ENCODE peak calls at places on chromosome 1, in five cellular contexts. Z is CD8-positive, alpha-beta memory T cell; N is tibial artery; C is SJSA1; E is hepatocyte. V is an unnamed sample.

GRCh38 chr1:68495968-68496679 is 758 bp downstream of the DEPDC1 start:
- DNase-seq in Z (no peak), E (no peak), C (no peak), N (no peak), V (no peak)

GRCh38 chr1:183318433-183318832 is 99.7 kb downstream of the NMNAT2 start:
- DNase-seq in N (peak), Z (no peak), E (peak), C (peak), V (peak)

GRCh38 chr1:227378876-227379554 is 60.7 kb upstream of the CDC42BPA start:
- DNase-seq in Z (no peak), E (no peak), C (no peak), N (no peak), V (no peak)

GRCh38 chr1:7610936-7611335 is 160.2 kb upstream of the VAMP3 start:
- DNase-seq in C (no peak), Z (no peak), N (peak), E (no peak), V (no peak)

GRCh38 chr1:155801149-155801548 is 55.9 kb downstream of the GON4L start:
- DNase-seq in E (no peak), Z (no peak), C (no peak), N (no peak), V (no peak)

GRCh38 chr1:228063251-228064191 is 19.0 kb upstream of the ARF1 start:
- DNase-seq in N (no peak), C (no peak), E (no peak), Z (no peak), V (no peak)

GRCh38 chr1:66559517-66559916 is 25.6 kb downstream of the SGIP1 start:
- DNase-seq in C (no peak), Z (no peak), E (no peak), N (no peak), V (no peak)

GRCh38 chr1:150404465-150404864 is 40.5 kb downstream of the RPRD2 start:
- DNase-seq in Z (no peak), C (no peak), E (no peak), N (no peak), V (no peak)

GRCh38 chr1:229254910-229255541 is 15.9 kb upstream of the RAB4A start:
- DNase-seq in C (no peak), N (no peak), Z (no peak), E (peak), V (peak)

GRCh38 chr1:196680107-196680506 is 28.3 kb downstream of the CFH start:
- DNase-seq in E (no peak), N (no peak), Z (no peak), C (no peak), V (no peak)

GRCh38 chr1:41504126-41505035 is 19.9 kb upstream of the EDN2 start:
- DNase-seq in E (peak), N (no peak), C (no peak), Z (no peak), V (peak)

GRCh38 chr1:78678324-78678723 is 28.7 kb downstream of the IFI44 start:
- DNase-seq in C (no peak), E (no peak), Z (no peak), N (no peak), V (no peak)

GRCh38 chr1:42183210-42183609 is 18.7 kb upstream of the GUCA2A start:
- DNase-seq in N (no peak), Z (no peak), C (no peak), E (no peak), V (no peak)

GRCh38 chr1:43282220-43283195 is 2.9 kb downstream of the C1orf210 start:
- DNase-seq in C (no peak), N (no peak), E (no peak), Z (no peak), V (peak)

GRCh38 chr1:65279092-65279448 is 30.3 kb upstream of the DNAJC6 start:
- DNase-seq in C (no peak), Z (no peak), N (no peak), E (no peak), V (peak)

GRCh38 chr1:9960705-9961562 is 17.7 kb downstream of the NMNAT1 start:
- DNase-seq in E (no peak), Z (no peak), N (no peak), C (no peak), V (peak)

GRCh38 chr1:54278941-54279422 is 79.0 kb downstream of the MRPL37 start:
- DNase-seq in N (peak), C (peak), Z (no peak), E (no peak), V (no peak)

GRCh38 chr1:35047188-35047858 is 15.6 kb upstream of the ZMYM6 start:
- DNase-seq in E (no peak), C (peak), Z (no peak), N (no peak), V (no peak)

GRCh38 chr1:37473431-37474050 is 839 bp upstream of the ZC3H12A start:
- DNase-seq in C (no peak), Z (peak), N (no peak), E (peak), V (no peak)

GRCh38 chr1:3762873-3763228 is 9.7 kb upstream of the SMIM1 start:
- DNase-seq in Z (no peak), C (no peak), N (no peak), E (no peak), V (no peak)

GRCh38 chr1:207241164-207241934 is 80.1 kb upstream of the CD55 start:
- DNase-seq in N (no peak), C (no peak), E (peak), Z (no peak), V (peak)

GRCh38 chr1:116433283-116434257 is 60.5 kb downstream of the ATP1A1 start:
- DNase-seq in N (no peak), Z (no peak), C (no peak), E (no peak), V (no peak)

GRCh38 chr1:169487561-169487960 is 1.8 kb upstream of the SLC19A2 start:
- DNase-seq in E (no peak), Z (no peak), N (no peak), C (no peak), V (no peak)

GRCh38 chr1:169486281-169486904 is 649 bp upstream of the SLC19A2 start:
- DNase-seq in E (peak), C (no peak), N (no peak), Z (no peak), V (no peak)

GRCh38 chr1:169487153-169487552 is 1.4 kb upstream of the SLC19A2 start:
- DNase-seq in C (no peak), N (no peak), E (no peak), Z (no peak), V (no peak)

GRCh38 chr1:169485427-169486280 is at the start of gene SLC19A2:
- DNase-seq in E (peak), N (peak), Z (peak), C (peak), V (peak)

DNA sequence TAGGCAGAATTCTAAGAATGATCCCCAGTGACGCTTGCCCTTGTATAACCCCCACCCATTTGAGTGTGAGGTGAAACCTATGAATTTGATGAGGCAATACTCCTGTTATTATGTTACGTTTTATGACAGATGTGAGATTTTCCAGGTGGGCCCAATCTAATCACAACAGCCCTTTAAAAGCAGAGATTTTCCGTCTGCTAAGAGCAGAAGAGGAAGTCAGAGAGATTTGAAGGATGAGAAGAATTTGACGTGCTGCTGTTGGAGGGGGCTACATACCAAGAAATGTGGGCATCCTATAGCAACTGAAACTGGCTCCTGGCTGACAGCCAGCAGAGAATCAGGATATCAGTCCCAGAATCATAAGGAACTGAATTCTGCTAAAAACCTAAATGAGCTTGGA is 2.4 kb upstream of the SLC19A2 start:
- DNase-seq in C (no peak), E (no peak), Z (no peak), N (no peak), V (no peak)
- H3K27ac ChIP-seq in C (no peak), E (peak), Z (no peak), N (no peak), V (no peak)

GRCh38 chr1:112544011-112544688 is 35.4 kb downstream of the WNT2B start:
- DNase-seq in Z (no peak), C (peak), N (no peak), E (peak), V (no peak)
- H3K27ac ChIP-seq in Z (no peak), C (peak), N (peak), E (peak), V (no peak)

GRCh38 chr1:29555043-29555620 is 318.8 kb downstream of the PTPRU start:
- DNase-seq in N (peak), Z (no peak), C (no peak), E (no peak), V (no peak)
- H3K27ac ChIP-seq in N (no peak), Z (no peak), C (no peak), E (no peak), V (no peak)

GRCh38 chr1:30184393-30185141 is 538.8 kb downstream of the MATN1 start:
- DNase-seq in C (peak), N (no peak), E (no peak), Z (no peak), V (peak)

GRCh38 chr1:30183006-30183405 is 540.4 kb downstream of the MATN1 start:
- DNase-seq in Z (no peak), C (peak), N (no peak), E (no peak), V (peak)

GRCh38 chr1:30185809-30186208 is 537.6 kb downstream of the MATN1 start:
- DNase-seq in Z (no peak), E (no peak), C (peak), N (no peak), V (peak)

GRCh38 chr1:30185313-30185712 is 538.1 kb downstream of the MATN1 start:
- DNase-seq in C (peak), E (no peak), N (no peak), Z (no peak), V (no peak)

GRCh38 chr1:30183895-30184294 is 539.5 kb downstream of the MATN1 start:
- DNase-seq in Z (no peak), C (peak), N (no peak), E (peak), V (peak)
- H3K27ac ChIP-seq in Z (no peak), C (no peak), N (no peak), E (no peak), V (no peak)

GRCh38 chr1:184889183-184889582 is 85.1 kb downstream of the NIBAN1 start:
- DNase-seq in N (no peak), E (no peak), Z (no peak), C (no peak), V (no peak)
- H3K27ac ChIP-seq in N (peak), E (no peak), Z (no peak), C (peak), V (no peak)

DNA sequence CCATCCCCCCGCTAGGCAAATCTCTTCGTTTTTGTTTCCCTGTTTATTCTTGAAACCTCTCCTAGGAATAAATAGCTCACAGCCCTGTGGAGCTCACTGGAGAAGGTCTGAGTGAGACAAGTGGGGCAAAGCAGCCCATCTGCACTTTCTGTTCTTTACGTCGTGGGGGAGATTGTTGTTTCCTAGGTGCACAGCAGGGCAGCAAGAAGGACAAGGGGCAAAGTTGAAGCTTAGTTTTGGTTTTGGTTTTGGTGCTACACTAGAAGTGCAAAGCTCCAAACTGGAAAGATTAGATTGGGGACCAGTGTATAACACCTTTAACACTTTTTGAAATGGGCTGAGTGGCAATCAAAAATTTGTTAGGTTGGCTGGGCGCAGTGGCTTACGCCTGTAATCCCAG is 76.6 kb downstream of the GPR88 start:
- DNase-seq in C (no peak), E (no peak), Z (no peak), N (no peak), V (no peak)
- H3K27ac ChIP-seq in C (no peak), E (no peak), Z (no peak), N (no peak), V (no peak)